ENCODE peak calls at places on chromosomes 3 and 15, in seven cellular contexts. Q is endothelial cell of umbilical vein; R is H1; G is naive thymus-derived CD4-positive, alpha-beta T cell; H is tibial nerve; O is CD8-positive, alpha-beta memory T cell; M is K562. K is an unnamed sample. For H3K4me1, the result is how much of the 10 kb centered on the place peaks cover.

GRCh38 chr3:194156095-194156494 is 20.1 kb downstream of the HES1 start:
- DNase-seq in Q (no peak), R (no peak), G (no peak), H (no peak), O (no peak), M (no peak), K (no peak)

GRCh38 chr3:3069723-3070122 is 40.5 kb downstream of the IL5RA start:
- DNase-seq in Q (no peak), R (no peak), G (no peak), H (no peak), O (no peak), M (no peak), K (no peak)

GRCh38 chr3:27720899-27721716 is 1.0 kb downstream of the EOMES start:
- DNase-seq in Q (no peak), R (peak), G (no peak), H (no peak), O (peak), M (no peak), K (no peak)

GRCh38 chr15:64697911-64698369 is 77.4 kb downstream of the RBPMS2 start:
- DNase-seq in Q (no peak), R (no peak), G (no peak), H (no peak), O (no peak), M (no peak), K (no peak)

GRCh38 chr3:14140668-14141067 is 15.8 kb downstream of the TMEM43 start:
- DNase-seq in Q (no peak), R (no peak), G (no peak), H (no peak), O (no peak), M (no peak), K (no peak)

GRCh38 chr15:49059491-49059890 is 13.2 kb upstream of the SECISBP2L start:
- DNase-seq in Q (peak), R (no peak), G (no peak), H (no peak), O (no peak), M (no peak), K (no peak)

GRCh38 chr15:98874359-98874758 is 133.2 kb downstream of the PGPEP1L start:
- DNase-seq in Q (no peak), R (no peak), G (no peak), H (no peak), O (no peak), M (no peak), K (no peak)

GRCh38 chr3:194397757-194398312 is 1.2 kb downstream of the GP5 start:
- DNase-seq in Q (peak), R (no peak), G (peak), H (no peak), O (peak), M (no peak), K (no peak)

GRCh38 chr3:86794336-86795065 is 196.4 kb downstream of the VGLL3 start:
- DNase-seq in Q (no peak), R (no peak), G (no peak), H (no peak), O (no peak), M (no peak), K (no peak)

GRCh38 chr3:176978441-176978840 is 218.8 kb downstream of the TBL1XR1 start:
- DNase-seq in Q (peak), R (no peak), G (no peak), H (no peak), O (no peak), M (no peak), K (no peak)

GRCh38 chr3:71512544-71512943 is 71.0 kb downstream of the FOXP1 start:
- DNase-seq in Q (no peak), R (no peak), G (no peak), H (no peak), O (no peak), M (no peak), K (no peak)

GRCh38 chr3:71513081-71513480 is 70.4 kb downstream of the FOXP1 start:
- DNase-seq in Q (no peak), R (no peak), G (no peak), H (no peak), O (no peak), M (no peak), K (no peak)

GRCh38 chr3:71511446-71511845 is 72.1 kb downstream of the FOXP1 start:
- DNase-seq in Q (no peak), R (no peak), G (no peak), H (no peak), O (no peak), M (no peak), K (no peak)

GRCh38 chr3:71511037-71511436 is 72.5 kb downstream of the FOXP1 start:
- DNase-seq in Q (peak), R (no peak), G (no peak), H (no peak), O (no peak), M (no peak), K (no peak)

GRCh38 chr3:71512000-71512399 is 71.5 kb downstream of the FOXP1 start:
- DNase-seq in Q (no peak), R (no peak), G (no peak), H (no peak), O (peak), M (peak), K (no peak)
- H3K4me1 ChIP-seq in Q (under half), R (under half), G (under half), H (under half), O (under half), M (under half), K (under half)

GRCh38 chr3:125381314-125381713 is 6.2 kb upstream of the ZNF148 start:
- DNase-seq in Q (no peak), R (no peak), G (no peak), H (no peak), O (no peak), M (no peak), K (no peak)
- H3K4me1 ChIP-seq in Q (under half), R (under half), G (under half), H (under half), O (under half), M (under half), K (under half)

DNA sequence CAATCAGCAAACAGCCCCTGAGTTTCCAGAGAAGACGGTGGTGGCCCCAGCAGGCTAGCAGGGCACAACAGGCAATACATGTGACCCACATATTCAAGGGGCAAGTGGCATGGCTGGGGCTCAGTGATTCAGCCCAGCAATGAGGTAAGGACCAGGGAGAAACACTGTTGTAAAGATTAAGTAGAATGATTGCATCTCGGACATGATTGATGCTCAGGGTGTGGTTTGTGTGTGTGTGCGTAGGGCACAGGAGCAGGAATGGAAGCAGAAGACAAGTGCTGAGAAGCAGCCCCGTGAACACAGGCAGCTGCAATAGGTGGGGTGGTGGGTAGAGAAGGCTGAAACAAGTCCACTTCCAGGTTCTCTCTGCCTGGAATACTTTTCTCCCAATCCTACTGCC is 37.9 kb downstream of the KLHL6 start:
- DNase-seq in Q (no peak), R (no peak), G (no peak), H (no peak), O (no peak), M (no peak), K (no peak)
- H3K4me1 ChIP-seq in Q (under half), R (under half), G (under half), H (under half), O (half or more), M (under half), K (under half)

GRCh38 chr3:169666501-169667379 is 3.2 kb upstream of the MECOM start:
- DNase-seq in Q (peak), R (peak), G (no peak), H (no peak), O (no peak), M (no peak), K (peak)
- H3K4me1 ChIP-seq in Q (under half), R (under half), G (under half), H (under half), O (under half), M (under half), K (half or more)

DNA sequence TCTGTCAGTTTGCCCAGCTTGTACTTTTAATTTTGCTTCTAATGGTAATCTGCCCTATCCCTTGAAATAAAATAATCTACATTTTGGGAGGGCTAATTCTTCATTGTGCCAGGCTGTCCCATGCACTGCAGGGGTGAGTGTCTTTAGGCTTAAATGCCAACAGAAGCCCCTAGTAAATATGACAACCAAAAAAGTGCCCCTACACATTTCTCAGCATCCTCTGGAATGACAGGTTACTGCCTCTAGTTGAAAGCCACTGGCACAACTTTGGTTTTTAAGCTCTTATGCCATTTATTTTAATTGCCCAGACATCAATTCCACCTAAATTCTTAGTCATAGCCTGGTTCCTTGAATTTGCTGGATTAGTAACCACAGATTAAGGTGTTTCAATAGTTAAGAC is 3.4 kb downstream of the EPM2AIP1 start:
- DNase-seq in Q (no peak), R (no peak), G (no peak), H (no peak), O (no peak), M (no peak), K (no peak)
- H3K4me1 ChIP-seq in Q (under half), R (under half), G (under half), H (under half), O (half or more), M (under half), K (under half)

K was measured in stomach.